ENCODE peak calls at places on chromosomes 3 and 15, in nine cellular contexts. One of them, this sample, is unnamed.

GRCh38 chr3:49019941-49020334 is 1.6 kb upstream of the DALRD3 start:
- DNase-seq in cardiac muscle cell: peak; percentile 49
- DNase-seq in left lung: no peak
- DNase-seq in GM20000: no peak
- DNase-seq in SK-N-SH: no peak
- DNase-seq in tibial nerve: no peak
- DNase-seq in progenitor cell of endocrine pancreas: no peak
- DNase-seq in omental fat pad: no peak
- DNase-seq in A549: no peak
- DNase-seq in this sample: no peak

GRCh38 chr3:141860766-141861513 is 15.5 kb upstream of the ATP1B3 start:
- DNase-seq in A549: no peak
- DNase-seq in tibial nerve: no peak
- DNase-seq in progenitor cell of endocrine pancreas: no peak
- DNase-seq in cardiac muscle cell: peak; percentile 89
- DNase-seq in GM20000: no peak
- DNase-seq in SK-N-SH: no peak
- DNase-seq in left lung: no peak
- DNase-seq in omental fat pad: no peak
- DNase-seq in this sample: no peak

GRCh38 chr15:91271565-91272153 is 171.6 kb downstream of the SV2B start:
- DNase-seq in SK-N-SH: peak; percentile 69
- DNase-seq in omental fat pad: no peak
- DNase-seq in left lung: no peak
- DNase-seq in A549: peak; percentile 51
- DNase-seq in progenitor cell of endocrine pancreas: peak; percentile 42
- DNase-seq in GM20000: peak; percentile 66
- DNase-seq in tibial nerve: peak; percentile 74
- DNase-seq in cardiac muscle cell: peak; percentile 78
- DNase-seq in this sample: peak; percentile 27

GRCh38 chr3:30501526-30501925 is 104.9 kb upstream of the TGFBR2 start:
- DNase-seq in tibial nerve: no peak
- DNase-seq in GM20000: no peak
- DNase-seq in cardiac muscle cell: no peak
- DNase-seq in omental fat pad: no peak
- DNase-seq in A549: no peak
- DNase-seq in left lung: no peak
- DNase-seq in progenitor cell of endocrine pancreas: no peak
- DNase-seq in SK-N-SH: no peak
- DNase-seq in this sample: no peak

GRCh38 chr3:182620715-182621434 is 172.4 kb upstream of the ATP11B start:
- DNase-seq in tibial nerve: no peak
- DNase-seq in progenitor cell of endocrine pancreas: no peak
- DNase-seq in cardiac muscle cell: no peak
- DNase-seq in omental fat pad: no peak
- DNase-seq in GM20000: no peak
- DNase-seq in SK-N-SH: no peak
- DNase-seq in A549: no peak
- DNase-seq in left lung: no peak
- DNase-seq in this sample: no peak

GRCh38 chr3:55968331-55968730 is 481.2 kb upstream of the WNT5A start:
- DNase-seq in left lung: no peak
- DNase-seq in tibial nerve: no peak
- DNase-seq in GM20000: no peak
- DNase-seq in cardiac muscle cell: peak; percentile 2
- DNase-seq in progenitor cell of endocrine pancreas: no peak
- DNase-seq in omental fat pad: no peak
- DNase-seq in SK-N-SH: no peak
- DNase-seq in A549: no peak
- DNase-seq in this sample: no peak

GRCh38 chr3:47571391-47572165 is 7.1 kb downstream of the CSPG5 start:
- DNase-seq in progenitor cell of endocrine pancreas: no peak
- DNase-seq in A549: no peak
- DNase-seq in SK-N-SH: no peak
- DNase-seq in cardiac muscle cell: no peak
- DNase-seq in omental fat pad: no peak
- DNase-seq in left lung: no peak
- DNase-seq in tibial nerve: no peak
- DNase-seq in GM20000: no peak
- DNase-seq in this sample: no peak

GRCh38 chr3:38349684-38350359 is 3.2 kb downstream of the XYLB start:
- DNase-seq in SK-N-SH: no peak
- DNase-seq in left lung: no peak
- DNase-seq in progenitor cell of endocrine pancreas: no peak
- DNase-seq in cardiac muscle cell: no peak
- DNase-seq in tibial nerve: no peak
- DNase-seq in A549: no peak
- DNase-seq in GM20000: no peak
- DNase-seq in omental fat pad: no peak
- DNase-seq in this sample: no peak

GRCh38 chr3:38165722-38166387 is 518 bp downstream of the OXSR1 start:
- DNase-seq in cardiac muscle cell: no peak
- DNase-seq in progenitor cell of endocrine pancreas: peak; percentile 50
- DNase-seq in tibial nerve: peak; percentile 36
- DNase-seq in SK-N-SH: no peak
- DNase-seq in GM20000: no peak
- DNase-seq in omental fat pad: no peak
- DNase-seq in left lung: peak; percentile 76
- DNase-seq in A549: peak; percentile 61
- DNase-seq in this sample: no peak

GRCh38 chr15:40327338-40327917 is 3.9 kb downstream of the INAFM2 start:
- DNase-seq in progenitor cell of endocrine pancreas: no peak
- DNase-seq in GM20000: no peak
- DNase-seq in SK-N-SH: no peak
- DNase-seq in omental fat pad: no peak
- DNase-seq in tibial nerve: no peak
- DNase-seq in left lung: peak; percentile 26
- DNase-seq in A549: no peak
- DNase-seq in cardiac muscle cell: no peak
- DNase-seq in this sample: no peak

GRCh38 chr15:40466426-40467259 is 4.1 kb upstream of the CHST14 start:
- DNase-seq in GM20000: no peak
- DNase-seq in cardiac muscle cell: no peak
- DNase-seq in omental fat pad: no peak
- DNase-seq in A549: no peak
- DNase-seq in SK-N-SH: no peak
- DNase-seq in left lung: peak; percentile 31
- DNase-seq in tibial nerve: no peak
- DNase-seq in progenitor cell of endocrine pancreas: no peak
- DNase-seq in this sample: no peak

GRCh38 chr3:82088749-82089148 is 327.3 kb upstream of the GBE1 start:
- DNase-seq in omental fat pad: no peak
- DNase-seq in progenitor cell of endocrine pancreas: no peak
- DNase-seq in tibial nerve: no peak
- DNase-seq in SK-N-SH: no peak
- DNase-seq in left lung: no peak
- DNase-seq in GM20000: peak; percentile 16
- DNase-seq in A549: no peak
- DNase-seq in cardiac muscle cell: no peak
- DNase-seq in this sample: no peak

GRCh38 chr15:98383571-98383970 is 264.8 kb upstream of the IGF1R start:
- DNase-seq in tibial nerve: no peak
- DNase-seq in left lung: no peak
- DNase-seq in progenitor cell of endocrine pancreas: no peak
- DNase-seq in omental fat pad: no peak
- DNase-seq in SK-N-SH: no peak
- DNase-seq in cardiac muscle cell: no peak
- DNase-seq in A549: no peak
- DNase-seq in GM20000: no peak
- DNase-seq in this sample: no peak

GRCh38 chr15:98381446-98381845 is 266.9 kb upstream of the IGF1R start:
- DNase-seq in GM20000: no peak
- DNase-seq in cardiac muscle cell: no peak
- DNase-seq in SK-N-SH: no peak
- DNase-seq in progenitor cell of endocrine pancreas: no peak
- DNase-seq in A549: no peak
- DNase-seq in tibial nerve: no peak
- DNase-seq in left lung: no peak
- DNase-seq in omental fat pad: no peak
- DNase-seq in this sample: no peak

GRCh38 chr15:98384328-98385029 is 263.9 kb upstream of the IGF1R start:
- DNase-seq in cardiac muscle cell: no peak
- DNase-seq in SK-N-SH: no peak
- DNase-seq in omental fat pad: no peak
- DNase-seq in progenitor cell of endocrine pancreas: no peak
- DNase-seq in GM20000: no peak
- DNase-seq in tibial nerve: no peak
- DNase-seq in A549: no peak
- DNase-seq in left lung: no peak
- DNase-seq in this sample: no peak

GRCh38 chr15:98386594-98386993 is 261.7 kb upstream of the IGF1R start:
- DNase-seq in left lung: no peak
- DNase-seq in progenitor cell of endocrine pancreas: no peak
- DNase-seq in SK-N-SH: no peak
- DNase-seq in cardiac muscle cell: no peak
- DNase-seq in A549: no peak
- DNase-seq in GM20000: no peak
- DNase-seq in tibial nerve: no peak
- DNase-seq in omental fat pad: no peak
- DNase-seq in this sample: no peak

GRCh38 chr15:98382139-98382538 is 266.2 kb upstream of the IGF1R start:
- DNase-seq in progenitor cell of endocrine pancreas: no peak
- DNase-seq in tibial nerve: no peak
- DNase-seq in A549: no peak
- DNase-seq in GM20000: no peak
- DNase-seq in cardiac muscle cell: no peak
- DNase-seq in SK-N-SH: no peak
- DNase-seq in omental fat pad: no peak
- DNase-seq in left lung: no peak
- DNase-seq in this sample: no peak
- TF ChIP-seq CTCF in progenitor cell of endocrine pancreas: no peak
- TF ChIP-seq CTCF in tibial nerve: no peak
- TF ChIP-seq CTCF in A549: no peak
- TF ChIP-seq CTCF in GM20000: no peak
- TF ChIP-seq CTCF in cardiac muscle cell: no peak
- TF ChIP-seq CTCF in SK-N-SH: no peak
- TF ChIP-seq CTCF in omental fat pad: no peak
- TF ChIP-seq CTCF in left lung: no peak
- TF ChIP-seq CTCF in this sample: no peak

GRCh38 chr3:50509715-50510114 is 6.3 kb upstream of the CACNA2D2 start:
- DNase-seq in progenitor cell of endocrine pancreas: no peak
- DNase-seq in tibial nerve: no peak
- DNase-seq in GM20000: no peak
- DNase-seq in left lung: no peak
- DNase-seq in SK-N-SH: no peak
- DNase-seq in cardiac muscle cell: no peak
- DNase-seq in A549: no peak
- DNase-seq in omental fat pad: no peak
- DNase-seq in this sample: no peak
- TF ChIP-seq CTCF in progenitor cell of endocrine pancreas: no peak
- TF ChIP-seq CTCF in tibial nerve: no peak
- TF ChIP-seq CTCF in GM20000: no peak
- TF ChIP-seq CTCF in left lung: no peak
- TF ChIP-seq CTCF in SK-N-SH: no peak
- TF ChIP-seq CTCF in cardiac muscle cell: no peak
- TF ChIP-seq CTCF in A549: no peak
- TF ChIP-seq CTCF in omental fat pad: no peak
- TF ChIP-seq CTCF in this sample: no peak

DNA sequence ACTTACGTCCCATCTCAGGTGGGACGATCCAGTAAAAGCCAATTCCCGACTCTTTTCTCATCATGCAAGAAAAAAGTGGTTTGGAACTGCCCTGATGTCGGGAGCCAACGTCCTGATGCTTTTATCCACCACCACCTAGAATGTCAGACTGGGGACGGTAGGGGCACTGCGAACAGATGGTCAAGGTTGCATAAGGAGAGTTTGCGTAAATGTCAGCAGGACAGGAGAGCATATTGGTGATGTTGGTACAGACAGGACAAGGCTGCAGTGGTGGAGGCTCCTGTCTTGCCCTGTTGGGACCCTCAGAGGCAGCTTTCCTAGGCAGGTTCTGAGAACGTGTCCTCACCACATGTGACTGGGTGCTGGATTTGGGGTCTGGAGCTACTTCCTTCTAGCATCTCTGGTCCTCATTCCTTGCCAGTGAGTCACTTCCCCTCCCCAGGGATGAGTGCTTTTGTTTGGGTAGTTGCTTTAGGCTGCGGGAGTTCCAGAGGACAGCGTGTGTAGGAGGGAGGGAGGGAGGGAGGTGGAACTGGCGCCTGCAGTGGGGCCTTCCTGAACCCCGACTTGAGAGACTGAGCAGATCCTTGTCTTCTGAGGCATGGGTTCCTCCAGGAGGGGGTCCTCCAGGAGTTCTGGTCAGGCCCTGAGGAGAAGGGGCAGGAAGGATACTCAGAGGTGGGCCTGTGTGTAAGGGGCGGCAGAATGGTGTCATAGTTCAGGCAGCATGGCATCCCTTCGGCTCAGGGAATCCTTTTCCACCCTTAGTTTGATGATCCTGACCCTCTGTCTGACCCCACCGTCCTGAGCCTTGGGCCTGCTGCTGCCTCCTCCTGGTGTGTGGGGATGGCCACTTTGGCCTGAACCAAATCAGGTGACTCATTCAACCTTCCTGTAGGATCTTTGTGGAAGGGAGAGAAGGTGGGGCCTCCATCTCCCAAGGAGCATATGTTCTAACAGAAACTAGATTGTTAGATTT is 21.2 kb downstream of the THSD4 start:
- DNase-seq in omental fat pad: no peak
- DNase-seq in progenitor cell of endocrine pancreas: no peak
- DNase-seq in left lung: no peak
- DNase-seq in tibial nerve: no peak
- DNase-seq in A549: peak; percentile 70
- DNase-seq in GM20000: no peak
- DNase-seq in cardiac muscle cell: peak; percentile 93
- DNase-seq in SK-N-SH: no peak
- DNase-seq in this sample: no peak
- TF ChIP-seq CTCF in omental fat pad: no peak
- TF ChIP-seq CTCF in progenitor cell of endocrine pancreas: no peak
- TF ChIP-seq CTCF in left lung: no peak
- TF ChIP-seq CTCF in tibial nerve: no peak
- TF ChIP-seq CTCF in A549: no peak
- TF ChIP-seq CTCF in GM20000: no peak
- TF ChIP-seq CTCF in cardiac muscle cell: peak; percentile 29
- TF ChIP-seq CTCF in SK-N-SH: peak; percentile 54
- TF ChIP-seq CTCF in this sample: no peak

DNA sequence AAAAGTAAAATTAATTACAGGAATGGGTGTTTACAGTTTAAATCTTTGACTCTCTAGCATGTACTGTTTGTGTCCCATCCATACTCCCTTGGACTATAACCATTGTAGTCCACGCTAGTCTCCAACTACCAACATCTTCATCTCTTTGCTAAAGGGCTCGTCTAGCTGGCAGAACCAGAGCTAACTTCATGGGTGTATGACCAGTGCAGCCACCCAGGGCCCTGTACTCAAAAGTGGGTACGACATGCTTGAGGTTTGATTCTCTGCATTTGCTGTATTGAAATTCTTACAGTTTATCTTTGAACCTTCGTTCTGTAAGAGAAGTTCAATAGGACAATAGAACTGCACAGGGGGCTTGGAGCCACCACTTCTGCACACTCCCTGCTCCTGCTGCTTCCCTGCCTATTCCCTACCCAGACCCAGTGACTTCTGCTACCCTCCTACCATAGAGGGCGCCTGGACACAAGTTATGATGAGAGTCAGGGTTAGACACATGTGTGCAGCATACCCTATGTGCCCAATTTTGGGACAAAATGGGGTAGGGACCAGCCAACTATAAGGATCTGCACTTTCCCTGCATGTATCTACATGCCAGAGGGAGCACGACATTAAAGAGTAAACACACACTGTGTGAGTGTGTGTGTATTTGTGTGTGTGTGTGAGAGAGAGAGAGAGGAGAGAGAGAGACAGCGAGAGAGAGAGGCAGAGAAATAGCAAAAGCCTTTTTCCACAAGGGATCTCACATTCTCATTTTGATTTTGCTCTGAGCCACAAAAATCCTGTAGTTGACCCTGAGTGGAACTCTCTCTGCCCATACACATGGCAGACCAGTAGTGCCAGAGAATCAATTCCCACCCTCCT is 59.0 kb upstream of the NECTIN3 start:
- DNase-seq in A549: no peak
- DNase-seq in tibial nerve: no peak
- DNase-seq in GM20000: no peak
- DNase-seq in SK-N-SH: peak; percentile 39
- DNase-seq in omental fat pad: no peak
- DNase-seq in left lung: no peak
- DNase-seq in progenitor cell of endocrine pancreas: no peak
- DNase-seq in cardiac muscle cell: peak; percentile 25
- DNase-seq in this sample: no peak
- TF ChIP-seq CTCF in A549: no peak
- TF ChIP-seq CTCF in tibial nerve: no peak
- TF ChIP-seq CTCF in GM20000: no peak
- TF ChIP-seq CTCF in SK-N-SH: peak; percentile 19
- TF ChIP-seq CTCF in omental fat pad: no peak
- TF ChIP-seq CTCF in left lung: no peak
- TF ChIP-seq CTCF in progenitor cell of endocrine pancreas: peak; percentile 34
- TF ChIP-seq CTCF in cardiac muscle cell: peak; percentile 20
- TF ChIP-seq CTCF in this sample: no peak

This sample was measured in natural killer cell.